ENCODE peak calls at places on chromosome 10, in seven cellular contexts. K is activated CD8-positive, alpha-beta memory T cell treated with anti-CD3 and anti-CD28 coated beads, Interleukin-2, amount 50 U/mL, for 4 hours; W is OCI-LY7; H is stimulated activated CD4-positive, alpha-beta T cell treated with anti-CD3 and anti-CD28 coated beads, Interleukin-2, amount 100 ng/mL, for 48 hours; X is EL; D is non-pigmented ciliary epithelial cell; G is HFFc6. Y is an unnamed sample.
A peak's percentile ranks its signal among the peaks of the same experiment; 100 is the strongest.

GRCh38 chr10:36602374-36602773 is 523.0 kb upstream of the ANKRD30A start:
- DNase-seq in W (no peak), D (no peak), X (peak; percentile 25), H (no peak), K (no peak), G (no peak), Y (no peak)

GRCh38 chr10:128060341-128060851 is 65.8 kb downstream of the MKI67 start:
- DNase-seq in K (no peak), D (no peak), G (no peak), X (no peak), H (no peak), W (no peak), Y (no peak)

GRCh38 chr10:112361951-112362770 is 11.8 kb upstream of the ACSL5 start:
- DNase-seq in G (peak; percentile 28), W (no peak), H (no peak), X (peak; percentile 77), K (no peak), D (no peak), Y (no peak)

GRCh38 chr10:84291389-84291788 is 37.0 kb upstream of the CCSER2 start:
- DNase-seq in G (peak; percentile 45), W (no peak), H (no peak), K (no peak), D (peak; percentile 11), X (peak; percentile 37), Y (no peak)

GRCh38 chr10:4346257-4346656 is 479.8 kb upstream of the AKR1E2 start:
- DNase-seq in K (no peak), W (no peak), G (no peak), H (no peak), D (no peak), X (no peak), Y (no peak)

GRCh38 chr10:25725917-25726716 is 207.9 kb upstream of the MYO3A start:
- DNase-seq in H (peak; percentile 23), K (no peak), G (peak; percentile 43), D (peak; percentile 18), X (peak; percentile 49), W (peak; percentile 65), Y (no peak)

GRCh38 chr10:93916257-93917063 is 22.7 kb downstream of the SLC35G1 start:
- DNase-seq in W (peak; percentile 11), D (peak; percentile 18), H (no peak), K (no peak), G (peak; percentile 38), X (peak; percentile 36), Y (no peak)

GRCh38 chr10:17174626-17175025 is 26.8 kb downstream of the TRDMT1 start:
- DNase-seq in G (no peak), X (peak; percentile 18), W (no peak), K (no peak), D (no peak), H (no peak), Y (no peak)

GRCh38 chr10:104333037-104333727 is 5.1 kb downstream of the ITPRIP start:
- DNase-seq in X (no peak), H (no peak), W (peak; percentile 27), G (no peak), D (no peak), K (peak; percentile 85), Y (no peak)

GRCh38 chr10:110664483-110665420 is 20.6 kb downstream of the RBM20 start:
- DNase-seq in W (no peak), X (peak; percentile 92), D (peak; percentile 66), H (no peak), K (no peak), G (peak; percentile 80), Y (no peak)

GRCh38 chr10:62183857-62184805 is 84.5 kb downstream of the RTKN2 start:
- DNase-seq in W (no peak), D (no peak), X (no peak), K (no peak), H (no peak), G (no peak), Y (no peak)

GRCh38 chr10:133087045-133087678 is 562 bp upstream of the ADGRA1 start:
- DNase-seq in G (no peak), H (no peak), D (no peak), W (no peak), X (no peak), K (no peak), Y (no peak)

GRCh38 chr10:15791816-15792524 is 68.3 kb downstream of the MINDY3 start:
- DNase-seq in K (no peak), W (no peak), H (no peak), D (no peak), G (peak; percentile 17), X (peak; percentile 25), Y (no peak)